ENCODE peak calls at places on chromosomes 2 and 18, in five cellular contexts. H is Kasumi-1; W is stimulated activated CD8-positive, alpha-beta memory T cell treated with anti-CD3 and anti-CD28 coated beads, Interleukin-15, amount 100 ng/mL, for 48 hours; U is activated naive CD4-positive, alpha-beta T cell treated with anti-CD3 and anti-CD28 coated beads, Interleukin-2, amount 10 ng/mL, durations not matched to agents 7 days and 5 days; Z is HS-5. V is an unnamed sample.

GRCh38 chr18:9661564-9661963 is 46.5 kb upstream of the RAB31 start:
- DNase-seq in H (peak; percentile 29), W (no peak), U (no peak), Z (no peak), V (no peak)

GRCh38 chr2:157336137-157336721 is 10.6 kb upstream of the ERMN start:
- DNase-seq in H (peak; percentile 78), W (no peak), U (peak; percentile 52), Z (no peak), V (peak; percentile 68)

GRCh38 chr2:235511187-235511661 is 17.4 kb downstream of the AGAP1 start:
- DNase-seq in H (no peak), W (no peak), U (no peak), Z (peak; percentile 72), V (no peak)

GRCh38 chr2:26911911-26912861 is 58.3 kb upstream of the MAPRE3 start:
- DNase-seq in H (no peak), W (no peak), U (no peak), Z (no peak), V (peak; percentile 96)

GRCh38 chr2:102313025-102313424 is 1.7 kb downstream of the IL1RL1 start:
- DNase-seq in H (no peak), W (no peak), U (no peak), Z (peak; percentile 44), V (no peak)

GRCh38 chr2:218658671-218659257 is 659 bp downstream of the ZNF142 start:
- DNase-seq in H (peak; percentile 16), W (peak; percentile 17), U (peak; percentile 63), Z (no peak), V (peak; percentile 70)

GRCh38 chr2:71952572-71953188 is 195.0 kb downstream of the CYP26B1 start:
- DNase-seq in H (no peak), W (no peak), U (no peak), Z (no peak), V (no peak)

GRCh38 chr2:60536716-60537115 is 16.7 kb downstream of the BCL11A start:
- DNase-seq in H (no peak), W (no peak), U (no peak), Z (no peak), V (no peak)

GRCh38 chr2:127086800-127087737 is 19.9 kb downstream of the BIN1 start:
- DNase-seq in H (peak; percentile 87), W (no peak), U (no peak), Z (no peak), V (peak; percentile 76)

GRCh38 chr18:77129150-77129551 is 3.4 kb downstream of the MBP start:
- DNase-seq in H (no peak), W (no peak), U (no peak), Z (no peak), V (no peak)

GRCh38 chr18:48679236-48679635 is 140.4 kb downstream of the CTIF start:
- DNase-seq in H (peak; percentile 57), W (no peak), U (no peak), Z (no peak), V (no peak)

GRCh38 chr2:167924556-167924955 is 322.8 kb downstream of the STK39 start:
- DNase-seq in H (no peak), W (no peak), U (no peak), Z (no peak), V (no peak)

GRCh38 chr2:234193977-234194563 is 143.6 kb downstream of the SPP2 start:
- DNase-seq in H (no peak), W (no peak), U (no peak), Z (no peak), V (no peak)

GRCh38 chr2:40372278-40372580 is 79.7 kb downstream of the SLC8A1 start:
- DNase-seq in H (no peak), W (no peak), U (no peak), Z (no peak), V (no peak)

GRCh38 chr2:240963065-240963375 is 35.4 kb upstream of the SNED1 start:
- DNase-seq in H (no peak), W (no peak), U (no peak), Z (no peak), V (no peak)

V was measured in neural progenitor cell.